ENCODE peak calls at places on chromosomes 11 and 22, in seven cellular contexts. One of them, this sample, is unnamed.
A peak's percentile ranks its signal among the peaks of the same experiment; 100 is the strongest.

GRCh38 chr22:37557321-37558001 is 2.8 kb upstream of the CDC42EP1 start:
- DNase-seq in endothelial cell of umbilical vein: peak; percentile 34
- DNase-seq in GM23248: no peak
- DNase-seq in psoas muscle: no peak
- DNase-seq in upper lobe of left lung: no peak
- DNase-seq in right atrium auricular region: no peak
- DNase-seq in cardiac muscle cell: no peak
- DNase-seq in this sample: no peak

GRCh38 chr22:50062509-50063135 is 4.5 kb upstream of the TTLL8 start:
- DNase-seq in endothelial cell of umbilical vein: no peak
- DNase-seq in GM23248: no peak
- DNase-seq in psoas muscle: no peak
- DNase-seq in upper lobe of left lung: no peak
- DNase-seq in right atrium auricular region: no peak
- DNase-seq in cardiac muscle cell: no peak
- DNase-seq in this sample: no peak

GRCh38 chr22:32618461-32619140 is 144.0 kb downstream of the FBXO7 start:
- DNase-seq in endothelial cell of umbilical vein: no peak
- DNase-seq in GM23248: no peak
- DNase-seq in psoas muscle: peak; percentile 77
- DNase-seq in upper lobe of left lung: no peak
- DNase-seq in right atrium auricular region: no peak
- DNase-seq in cardiac muscle cell: no peak
- DNase-seq in this sample: no peak

GRCh38 chr11:36268337-36268931 is 20.8 kb downstream of the COMMD9 start:
- DNase-seq in endothelial cell of umbilical vein: no peak
- DNase-seq in GM23248: no peak
- DNase-seq in psoas muscle: no peak
- DNase-seq in upper lobe of left lung: no peak
- DNase-seq in right atrium auricular region: no peak
- DNase-seq in cardiac muscle cell: no peak
- DNase-seq in this sample: no peak

GRCh38 chr11:23406131-23406819 is 546.0 kb upstream of the CCDC179 start:
- DNase-seq in endothelial cell of umbilical vein: no peak
- DNase-seq in GM23248: no peak
- DNase-seq in psoas muscle: no peak
- DNase-seq in upper lobe of left lung: no peak
- DNase-seq in right atrium auricular region: no peak
- DNase-seq in cardiac muscle cell: no peak
- DNase-seq in this sample: no peak

GRCh38 chr11:86118201-86118600 is 49.3 kb upstream of the PICALM start:
- DNase-seq in endothelial cell of umbilical vein: no peak
- DNase-seq in GM23248: no peak
- DNase-seq in psoas muscle: no peak
- DNase-seq in upper lobe of left lung: no peak
- DNase-seq in right atrium auricular region: no peak
- DNase-seq in cardiac muscle cell: no peak
- DNase-seq in this sample: no peak

GRCh38 chr11:124707813-124708212 is 31.9 kb upstream of the NRGN start:
- DNase-seq in endothelial cell of umbilical vein: no peak
- DNase-seq in GM23248: no peak
- DNase-seq in psoas muscle: no peak
- DNase-seq in upper lobe of left lung: no peak
- DNase-seq in right atrium auricular region: no peak
- DNase-seq in cardiac muscle cell: no peak
- DNase-seq in this sample: no peak

GRCh38 chr22:29030618-29031235 is 30.9 kb downstream of the C22orf31 start:
- DNase-seq in endothelial cell of umbilical vein: peak; percentile 82
- DNase-seq in GM23248: peak; percentile 81
- DNase-seq in psoas muscle: peak; percentile 83
- DNase-seq in upper lobe of left lung: peak; percentile 83
- DNase-seq in right atrium auricular region: peak; percentile 72
- DNase-seq in cardiac muscle cell: peak; percentile 93
- DNase-seq in this sample: no peak

GRCh38 chr22:37485714-37486223 is 415 bp downstream of the MFNG start:
- DNase-seq in endothelial cell of umbilical vein: peak; percentile 27
- DNase-seq in GM23248: no peak
- DNase-seq in psoas muscle: no peak
- DNase-seq in upper lobe of left lung: peak; percentile 26
- DNase-seq in right atrium auricular region: no peak
- DNase-seq in cardiac muscle cell: no peak
- DNase-seq in this sample: no peak

GRCh38 chr11:73641668-73642067 is 4.7 kb upstream of the PLEKHB1 start:
- DNase-seq in endothelial cell of umbilical vein: no peak
- DNase-seq in GM23248: no peak
- DNase-seq in psoas muscle: no peak
- DNase-seq in upper lobe of left lung: no peak
- DNase-seq in right atrium auricular region: no peak
- DNase-seq in cardiac muscle cell: no peak
- DNase-seq in this sample: no peak

GRCh38 chr11:13114566-13115465 is 105.7 kb downstream of the RASSF10 start:
- DNase-seq in endothelial cell of umbilical vein: no peak
- DNase-seq in GM23248: peak; percentile 10
- DNase-seq in psoas muscle: no peak
- DNase-seq in upper lobe of left lung: peak; percentile 40
- DNase-seq in right atrium auricular region: no peak
- DNase-seq in cardiac muscle cell: peak; percentile 49
- DNase-seq in this sample: no peak

GRCh38 chr22:32951081-32951806 is 106.9 kb downstream of the SYN3 start:
- DNase-seq in endothelial cell of umbilical vein: no peak
- DNase-seq in GM23248: no peak
- DNase-seq in psoas muscle: no peak
- DNase-seq in upper lobe of left lung: no peak
- DNase-seq in right atrium auricular region: no peak
- DNase-seq in cardiac muscle cell: peak; percentile 35
- DNase-seq in this sample: peak; percentile 21

GRCh38 chr22:21727159-21727558 is 8.4 kb downstream of the YPEL1 start:
- DNase-seq in endothelial cell of umbilical vein: no peak
- DNase-seq in GM23248: no peak
- DNase-seq in psoas muscle: no peak
- DNase-seq in upper lobe of left lung: no peak
- DNase-seq in right atrium auricular region: no peak
- DNase-seq in cardiac muscle cell: no peak
- DNase-seq in this sample: no peak

GRCh38 chr11:94325681-94326080 is 21.3 kb downstream of the IZUMO1R start:
- DNase-seq in endothelial cell of umbilical vein: peak; percentile 44
- DNase-seq in GM23248: peak; percentile 47
- DNase-seq in psoas muscle: no peak
- DNase-seq in upper lobe of left lung: peak; percentile 37
- DNase-seq in right atrium auricular region: no peak
- DNase-seq in cardiac muscle cell: peak; percentile 32
- DNase-seq in this sample: peak; percentile 64

GRCh38 chr11:67606150-67606476 is 623 bp upstream of the NDUFV1 start:
- DNase-seq in endothelial cell of umbilical vein: no peak
- DNase-seq in GM23248: peak; percentile 64
- DNase-seq in psoas muscle: no peak
- DNase-seq in upper lobe of left lung: no peak
- DNase-seq in right atrium auricular region: no peak
- DNase-seq in cardiac muscle cell: peak; percentile 26
- DNase-seq in this sample: no peak

DNA sequence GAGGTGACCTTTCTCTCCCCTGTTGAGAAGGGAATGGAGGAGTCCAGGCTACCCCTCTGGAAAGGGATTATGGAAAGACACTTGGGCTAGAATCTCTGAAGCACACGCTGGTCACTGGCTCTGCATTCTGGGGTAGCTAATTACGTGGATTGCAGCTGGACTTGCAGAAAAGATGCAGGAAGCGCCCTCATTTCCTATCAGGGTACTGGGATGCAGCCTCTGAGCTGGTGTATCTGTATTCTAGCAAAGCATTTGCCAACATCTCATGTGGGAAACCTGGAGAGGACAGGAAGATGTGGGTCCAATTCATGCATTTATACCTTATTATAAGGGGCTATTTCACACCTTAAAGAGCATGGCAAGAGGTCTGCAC is 44.3 kb downstream of the CD82 start:
- DNase-seq in endothelial cell of umbilical vein: peak; percentile 24
- DNase-seq in GM23248: no peak
- DNase-seq in psoas muscle: no peak
- DNase-seq in upper lobe of left lung: no peak
- DNase-seq in right atrium auricular region: no peak
- DNase-seq in cardiac muscle cell: no peak
- DNase-seq in this sample: no peak
- H3K4me1 ChIP-seq in endothelial cell of umbilical vein: peaks cover 9% of the 10 kb centered on the region
- H3K4me1 ChIP-seq in GM23248: peaks cover 8% of the 10 kb centered on the region
- H3K4me1 ChIP-seq in psoas muscle: peaks cover 13% of the 10 kb centered on the region
- H3K4me1 ChIP-seq in upper lobe of left lung: peaks cover 53% of the 10 kb centered on the region
- H3K4me1 ChIP-seq in right atrium auricular region: peaks cover 39% of the 10 kb centered on the region
- H3K4me1 ChIP-seq in cardiac muscle cell: no peaks in the 10 kb centered on the region
- H3K4me1 ChIP-seq in this sample: peaks cover 5% of the 10 kb centered on the region

DNA sequence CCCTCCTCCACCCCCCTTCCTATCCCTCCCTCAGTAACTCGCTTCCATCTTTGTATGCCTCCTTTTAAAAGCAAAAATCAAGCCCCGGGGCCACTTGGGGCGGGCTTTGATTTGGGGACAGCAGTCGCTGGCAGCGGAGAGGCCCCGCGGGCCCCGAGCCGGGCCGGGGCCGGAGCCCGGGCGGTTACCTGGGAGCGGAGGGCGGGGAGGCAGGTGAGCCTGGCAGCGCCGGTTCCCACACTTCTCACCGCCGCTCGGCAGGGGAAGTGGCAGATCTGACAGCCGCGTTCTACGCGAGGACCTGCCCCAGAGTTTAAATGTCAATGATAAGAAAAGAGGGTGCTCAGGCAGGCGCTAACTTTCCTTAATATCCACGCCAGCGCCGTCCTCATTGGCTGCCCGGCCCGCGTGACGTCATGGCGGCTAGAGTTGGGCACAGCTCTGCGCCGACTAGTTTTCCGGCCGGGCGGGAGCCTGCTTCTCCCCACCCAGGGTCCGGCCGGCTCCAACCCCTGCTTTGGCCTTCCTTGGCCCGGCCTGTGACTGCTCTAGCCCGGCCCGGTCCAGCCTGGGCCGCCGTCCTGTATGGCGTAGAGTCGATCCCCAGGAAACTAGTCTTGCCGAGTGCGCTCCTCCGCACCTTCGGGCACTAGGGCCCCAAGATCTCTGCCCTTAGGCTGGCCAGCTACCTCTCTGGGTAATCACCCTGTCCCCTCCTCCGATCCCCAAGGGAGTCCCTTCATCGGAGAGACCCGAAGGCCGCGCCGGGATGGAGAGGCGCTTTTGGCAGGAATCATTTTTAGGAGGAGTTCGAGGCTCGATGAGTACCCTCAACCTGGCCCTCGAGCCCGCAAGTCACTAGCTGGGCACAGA is 6.7 kb upstream of the PAX6 start:
- DNase-seq in endothelial cell of umbilical vein: no peak
- DNase-seq in GM23248: no peak
- DNase-seq in psoas muscle: no peak
- DNase-seq in upper lobe of left lung: no peak
- DNase-seq in right atrium auricular region: no peak
- DNase-seq in cardiac muscle cell: no peak
- DNase-seq in this sample: peak; percentile 63
- H3K36me3 ChIP-seq in endothelial cell of umbilical vein: no peaks in the 10 kb centered on the region
- H3K36me3 ChIP-seq in GM23248: no peaks in the 10 kb centered on the region
- H3K36me3 ChIP-seq in psoas muscle: no peaks in the 10 kb centered on the region
- H3K36me3 ChIP-seq in upper lobe of left lung: no peaks in the 10 kb centered on the region
- H3K36me3 ChIP-seq in right atrium auricular region: no peaks in the 10 kb centered on the region
- H3K36me3 ChIP-seq in cardiac muscle cell: no peaks in the 10 kb centered on the region
- H3K36me3 ChIP-seq in this sample: no peaks in the 10 kb centered on the region

DNA sequence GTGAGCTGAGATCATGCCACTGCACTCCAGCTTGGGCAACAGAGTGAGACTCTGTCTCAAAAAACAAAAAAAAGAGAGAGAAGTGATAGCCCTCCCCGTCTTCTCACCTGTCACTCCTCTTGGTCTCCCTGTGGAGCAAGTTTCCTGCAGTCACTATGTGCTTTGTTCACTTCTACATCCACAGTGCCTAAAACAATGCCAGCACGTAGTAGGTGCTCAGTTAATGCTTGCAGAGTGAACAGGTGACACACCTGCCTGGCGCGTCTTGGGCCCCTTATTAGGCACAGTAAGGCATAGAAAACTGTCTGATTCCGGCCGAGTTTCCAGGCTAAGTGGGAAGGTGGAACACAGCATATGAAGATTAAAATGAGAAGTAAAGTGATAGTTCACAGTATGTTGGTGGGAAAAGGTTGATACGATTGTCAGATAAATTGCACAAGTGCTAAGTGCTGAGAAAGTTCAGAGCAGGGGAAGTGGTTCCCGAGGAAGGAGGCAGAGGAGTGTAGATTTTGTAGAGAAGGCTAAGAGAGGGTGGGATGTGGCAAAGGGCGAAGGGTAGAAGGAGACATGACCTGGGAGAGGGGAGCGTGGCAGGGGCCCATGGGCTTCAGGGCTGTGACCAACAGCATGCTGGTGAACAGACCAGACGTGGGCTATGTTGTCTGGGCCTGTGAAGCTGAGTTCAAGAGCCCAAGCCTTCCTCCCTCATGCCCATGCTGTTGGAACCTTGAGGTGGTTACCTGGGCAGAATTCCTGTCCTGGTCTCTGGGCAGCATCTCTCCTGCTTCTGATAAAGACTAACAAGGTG is 41.9 kb downstream of the BCR start:
- DNase-seq in endothelial cell of umbilical vein: no peak
- DNase-seq in GM23248: no peak
- DNase-seq in psoas muscle: no peak
- DNase-seq in upper lobe of left lung: no peak
- DNase-seq in right atrium auricular region: no peak
- DNase-seq in cardiac muscle cell: no peak
- DNase-seq in this sample: no peak
- H3K4me1 ChIP-seq in endothelial cell of umbilical vein: peaks cover 93% of the 10 kb centered on the region
- H3K4me1 ChIP-seq in GM23248: peaks cover 50% of the 10 kb centered on the region
- H3K4me1 ChIP-seq in psoas muscle: peaks cover 40% of the 10 kb centered on the region
- H3K4me1 ChIP-seq in upper lobe of left lung: peaks cover 100% of the 10 kb centered on the region
- H3K4me1 ChIP-seq in right atrium auricular region: peaks cover 98% of the 10 kb centered on the region
- H3K4me1 ChIP-seq in cardiac muscle cell: peaks cover 42% of the 10 kb centered on the region
- H3K4me1 ChIP-seq in this sample: peaks cover 58% of the 10 kb centered on the region

GRCh38 chr22:45181766-45182165 is 18.0 kb downstream of the NUP50 start:
- DNase-seq in endothelial cell of umbilical vein: peak; percentile 15
- DNase-seq in GM23248: no peak
- DNase-seq in psoas muscle: no peak
- DNase-seq in upper lobe of left lung: no peak
- DNase-seq in right atrium auricular region: no peak
- DNase-seq in cardiac muscle cell: no peak
- DNase-seq in this sample: no peak
- H3K36me3 ChIP-seq in endothelial cell of umbilical vein: peaks cover 20% of the 10 kb centered on the region
- H3K36me3 ChIP-seq in GM23248: peaks cover 51% of the 10 kb centered on the region
- H3K36me3 ChIP-seq in psoas muscle: peaks cover 9% of the 10 kb centered on the region
- H3K36me3 ChIP-seq in upper lobe of left lung: peaks cover 23% of the 10 kb centered on the region
- H3K36me3 ChIP-seq in right atrium auricular region: peaks cover 76% of the 10 kb centered on the region
- H3K36me3 ChIP-seq in cardiac muscle cell: peaks cover 46% of the 10 kb centered on the region
- H3K36me3 ChIP-seq in this sample: peaks cover 83% of the 10 kb centered on the region